ENCODE peak calls at places on chromosomes 6 and 20, in nine cellular contexts. G is adrenal gland, B is esophagus squamous epithelium, C is fibroblast of lung, X is ovary, A is H9, H is WERI-Rb-1, P is pancreas, K is IMR-90. V is an unnamed sample.

GRCh38 chr6:148867851-148868250 is 121.0 kb downstream of the UST start:
- DNase-seq in P (no peak), B (no peak), X (no peak), A (no peak), G (no peak), C (no peak), H (peak; percentile 55), K (peak; percentile 49), V (no peak)

GRCh38 chr20:36833275-36834020 is 42.5 kb upstream of the TLDC2 start:
- DNase-seq in B (no peak), A (no peak), H (no peak), X (peak; percentile 66), C (peak; percentile 90), K (peak; percentile 95), P (no peak), G (peak; percentile 66), V (no peak)

GRCh38 chr20:63325554-63326313 is 32.7 kb downstream of the COL20A1 start:
- DNase-seq in K (no peak), X (no peak), H (no peak), B (no peak), P (no peak), A (no peak), G (no peak), C (no peak), V (no peak)

GRCh38 chr6:26017567-26017966 is 55.0 kb downstream of the TRIM38 start:
- DNase-seq in C (peak; percentile 90), A (peak; percentile 80), X (peak; percentile 82), G (peak; percentile 43), K (peak; percentile 95), B (no peak), H (no peak), P (no peak), V (peak; percentile 71)

GRCh38 chr6:105545947-105546710 is 143.2 kb upstream of the PREP start:
- DNase-seq in K (peak; percentile 63), B (no peak), H (no peak), X (no peak), C (peak; percentile 3), P (no peak), A (no peak), G (no peak), V (no peak)

GRCh38 chr20:51062065-51062464 is 39.2 kb upstream of the KCNG1 start:
- DNase-seq in B (no peak), G (no peak), C (no peak), H (no peak), A (no peak), X (no peak), P (no peak), K (peak; percentile 3), V (no peak)

GRCh38 chr6:151675746-151676459 is 131.6 kb upstream of the ESR1 start:
- DNase-seq in C (peak; percentile 17), H (peak; percentile 53), K (peak; percentile 4), A (peak; percentile 78), G (peak; percentile 27), B (no peak), P (peak; percentile 74), X (no peak), V (peak; percentile 22)

GRCh38 chr6:101113468-101114260 is 232.5 kb upstream of the ASCC3 start:
- DNase-seq in P (no peak), X (no peak), B (no peak), A (no peak), G (no peak), C (no peak), H (no peak), K (no peak), V (no peak)

GRCh38 chr20:33119725-33120720 is 40.6 kb downstream of the BPIFB4 start:
- DNase-seq in X (no peak), K (no peak), G (no peak), P (no peak), H (no peak), C (no peak), B (no peak), A (no peak), V (no peak)

GRCh38 chr20:37407573-37408002 is 61.6 kb downstream of the SRC start:
- DNase-seq in B (no peak), G (peak; percentile 47), A (no peak), H (peak; percentile 41), X (peak; percentile 45), C (no peak), P (peak; percentile 33), K (no peak), V (no peak)

GRCh38 chr6:148959008-148959407 is 212.2 kb downstream of the UST start:
- DNase-seq in B (no peak), A (no peak), H (no peak), P (no peak), K (no peak), G (no peak), C (no peak), X (no peak), V (no peak)

GRCh38 chr6:21754891-21755290 is 161.3 kb downstream of the SOX4 start:
- DNase-seq in B (no peak), X (no peak), A (no peak), C (peak; percentile 75), G (no peak), K (peak; percentile 71), P (no peak), H (no peak), V (no peak)

GRCh38 chr6:39137235-39137634 is 22.2 kb upstream of the SAYSD1 start:
- DNase-seq in B (no peak), G (peak; percentile 26), C (peak; percentile 39), H (no peak), A (peak; percentile 59), P (no peak), K (peak; percentile 41), X (no peak), V (peak; percentile 20)

GRCh38 chr20:3818155-3819151 is 1.9 kb upstream of the AP5S1 start:
- DNase-seq in X (peak; percentile 73), K (peak; percentile 87), P (peak; percentile 97), H (peak; percentile 91), B (no peak), A (peak; percentile 87), G (peak; percentile 88), C (peak; percentile 82), V (no peak)

GRCh38 chr6:138346302-138347195 is 31.2 kb upstream of the SMIM28 start:
- DNase-seq in X (no peak), B (no peak), P (no peak), A (no peak), K (peak; percentile 19), C (no peak), G (no peak), H (no peak), V (no peak)

GRCh38 chr6:151900897-151901485 is 93.5 kb downstream of the ESR1 start:
- DNase-seq in P (no peak), C (no peak), K (no peak), B (no peak), H (no peak), G (no peak), X (no peak), A (no peak), V (no peak)

DNA sequence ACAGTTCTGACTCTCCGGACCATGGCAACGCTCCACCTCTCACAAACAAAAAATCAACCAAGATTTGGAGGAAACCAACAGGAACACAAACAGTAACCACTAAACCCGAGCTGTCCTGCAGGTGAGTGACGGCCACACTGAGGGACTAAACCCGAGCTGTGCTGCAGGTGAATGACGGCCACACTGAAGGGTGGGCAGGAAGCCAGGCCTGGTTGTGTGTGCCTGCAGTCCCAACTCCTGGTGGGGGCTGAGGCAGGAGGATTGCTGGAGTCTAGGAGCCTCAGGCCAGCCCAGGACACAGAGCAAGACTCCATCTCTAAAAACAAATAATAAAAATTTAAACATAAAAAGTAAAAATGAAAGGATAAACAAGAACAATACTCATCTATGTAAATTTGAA is 80.6 kb downstream of the TAF4 start:
- DNase-seq in X (no peak), P (no peak), C (no peak), H (no peak), K (no peak), G (no peak), B (no peak), A (no peak), V (no peak)
- H3K9me3 ChIP-seq in X (no peaks in the 10 kb centered on the region), P (no peaks in the 10 kb centered on the region), C (no peaks in the 10 kb centered on the region), H (no peaks in the 10 kb centered on the region), K (no peaks in the 10 kb centered on the region), G (no peaks in the 10 kb centered on the region), B (no peaks in the 10 kb centered on the region), A (no peaks in the 10 kb centered on the region), V (no peaks in the 10 kb centered on the region)

GRCh38 chr20:53296451-53297153 is 297.0 kb downstream of the ZNF217 start:
- DNase-seq in G (no peak), K (no peak), P (no peak), B (no peak), C (no peak), X (no peak), H (no peak), A (no peak), V (no peak)

GRCh38 chr20:53302695-53303094 is 290.9 kb downstream of the ZNF217 start:
- DNase-seq in B (no peak), G (no peak), C (no peak), A (no peak), P (no peak), H (no peak), X (no peak), K (no peak), V (no peak)

GRCh38 chr20:53297154-53297529 is 296.5 kb downstream of the ZNF217 start:
- DNase-seq in H (no peak), X (no peak), C (no peak), G (peak; percentile 8), P (no peak), K (no peak), A (no peak), B (no peak), V (no peak)

GRCh38 chr20:53298260-53298659 is 295.4 kb downstream of the ZNF217 start:
- DNase-seq in K (no peak), B (no peak), H (no peak), P (no peak), A (no peak), C (no peak), G (no peak), X (no peak), V (no peak)

DNA sequence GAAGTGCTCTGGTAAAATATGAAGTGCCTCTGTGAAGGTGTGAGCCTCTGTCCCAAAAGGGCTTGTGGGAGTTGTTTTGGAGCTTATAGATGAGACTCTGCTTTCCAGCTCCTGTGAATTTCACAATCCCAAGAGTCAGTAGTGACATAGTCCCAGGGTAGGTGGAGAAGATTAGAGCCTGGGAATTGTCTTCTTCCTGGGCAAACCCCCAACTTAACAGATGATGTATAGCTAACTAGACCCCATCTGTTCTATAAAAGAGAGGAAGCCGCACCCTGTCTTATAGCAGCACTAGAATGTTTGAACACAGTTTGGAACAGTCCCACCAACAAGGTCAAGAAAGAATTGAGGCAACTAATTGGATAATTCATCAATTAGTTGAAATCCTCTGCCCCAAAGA is 294.7 kb downstream of the ZNF217 start:
- DNase-seq in P (no peak), K (no peak), B (no peak), G (no peak), X (no peak), C (no peak), A (no peak), H (no peak), V (no peak)
- H3K27ac ChIP-seq in P (no peak overlapping the region), K (no peak overlapping the region), B (no peak overlapping the region), G (no peak overlapping the region), X (no peak overlapping the region), C (no peak overlapping the region), A (no peak overlapping the region), H (no peak overlapping the region), V (no peak overlapping the region)

GRCh38 chr20:57263767-57264150 is 2.7 kb downstream of the BMP7 start:
- DNase-seq in B (no peak), P (no peak), G (no peak), A (no peak), H (no peak), C (no peak), K (no peak), X (no peak), V (no peak)
- H3K27me3 ChIP-seq in B (peaks cover 5% of the 10 kb centered on the region), P (no peaks in the 10 kb centered on the region), G (peaks cover 61% of the 10 kb centered on the region), A (peaks cover 46% of the 10 kb centered on the region), H (peaks cover 70% of the 10 kb centered on the region), C (peaks cover 35% of the 10 kb centered on the region), K (peaks cover 74% of the 10 kb centered on the region), X (no peaks in the 10 kb centered on the region), V (peaks cover 87% of the 10 kb centered on the region)

GRCh38 chr6:168624540-168624939 is 183.6 kb downstream of the SMOC2 start:
- DNase-seq in A (no peak), C (no peak), K (no peak), H (no peak), B (no peak), G (no peak), P (no peak), X (no peak), V (no peak)
- H3K9me3 ChIP-seq in A (no peaks in the 10 kb centered on the region), C (no peaks in the 10 kb centered on the region), K (peaks cover 54% of the 10 kb centered on the region), H (peaks cover 8% of the 10 kb centered on the region), B (no peaks in the 10 kb centered on the region), G (no peaks in the 10 kb centered on the region), P (no peaks in the 10 kb centered on the region), X (no peaks in the 10 kb centered on the region), V (no peaks in the 10 kb centered on the region)

V was measured in CD4-positive, alpha-beta T cell.